ENCODE peak calls at places on chromosomes 13 and 19, in six cellular contexts. G is neuronal stem cell, B is mesenchymal stem cell, Y is IMR-90, M is mesendoderm, T is H1. E is an unnamed sample.

GRCh38 chr13:46535822-46536221 is 17.1 kb upstream of the LRCH1 start:
- DNase-seq in G (no peak), B (no peak), Y (peak; percentile 10), M (no peak), T (no peak), E (no peak)

GRCh38 chr13:33487575-33488243 is 202.2 kb upstream of the STARD13 start:
- DNase-seq in G (no peak), B (peak; percentile 56), Y (peak; percentile 65), M (peak; percentile 74), T (no peak), E (peak; percentile 60)

GRCh38 chr19:35468637-35469036 is 20.6 kb downstream of the FFAR2 start:
- DNase-seq in G (no peak), B (peak; percentile 33), Y (no peak), M (peak; percentile 81), T (no peak), E (peak; percentile 27)

GRCh38 chr13:60273971-60274370 is 110.2 kb upstream of the DIAPH3 start:
- DNase-seq in G (no peak), B (no peak), Y (no peak), M (no peak), T (no peak), E (peak; percentile 62)

GRCh38 chr19:10936661-10937084 is 8.1 kb downstream of the TIMM29 start:
- DNase-seq in G (peak; percentile 80), B (peak; percentile 85), Y (peak; percentile 81), M (peak; percentile 91), T (no peak), E (peak; percentile 93)

GRCh38 chr13:106473174-106473573 is 62.3 kb downstream of the EFNB2 start:
- DNase-seq in G (no peak), B (no peak), Y (no peak), M (peak; percentile 29), T (no peak), E (peak; percentile 51)

GRCh38 chr13:81821259-81821658 is 1480.3 kb upstream of the SPRY2 start:
- DNase-seq in G (no peak), B (no peak), Y (no peak), M (no peak), T (no peak), E (no peak)

GRCh38 chr19:1884291-1884718 is 991 bp downstream of the ABHD17A start:
- DNase-seq in G (no peak), B (no peak), Y (no peak), M (no peak), T (no peak), E (no peak)

GRCh38 chr13:43411741-43412140 is 375.0 kb downstream of the ENOX1 start:
- DNase-seq in G (no peak), B (no peak), Y (peak; percentile 23), M (no peak), T (no peak), E (no peak)

GRCh38 chr19:19528721-19529490 is at the start of gene YJEFN3:
- DNase-seq in G (no peak), B (no peak), Y (peak; percentile 19), M (no peak), T (no peak), E (peak; percentile 19)

GRCh38 chr19:46746281-46746965 is at the start of gene STRN4:
- DNase-seq in G (peak; percentile 47), B (peak; percentile 46), Y (no peak), M (peak; percentile 40), T (no peak), E (no peak)

GRCh38 chr13:44758595-44759221 is 182.6 kb upstream of the TSC22D1 start:
- DNase-seq in G (no peak), B (peak; percentile 91), Y (peak; percentile 98), M (no peak), T (no peak), E (peak; percentile 84)

GRCh38 chr13:76637651-76638111 is 248.5 kb downstream of the KCTD12 start:
- DNase-seq in G (no peak), B (no peak), Y (peak; percentile 1), M (no peak), T (no peak), E (no peak)

GRCh38 chr19:55579766-55580621 is 654 bp downstream of the ZNF579 start:
- DNase-seq in G (no peak), B (peak; percentile 63), Y (peak; percentile 41), M (peak; percentile 63), T (no peak), E (no peak)

GRCh38 chr19:11377237-11377636 is 2.8 kb downstream of the SWSAP1 start:
- DNase-seq in G (no peak), B (peak; percentile 78), Y (peak; percentile 94), M (no peak), T (no peak), E (no peak)

GRCh38 chr19:10100163-10100785 is 2.2 kb downstream of the ANGPTL6 start:
- DNase-seq in G (no peak), B (no peak), Y (no peak), M (no peak), T (no peak), E (no peak)

GRCh38 chr19:34649886-34650543 is 26.9 kb downstream of the SCGB2B2 start:
- DNase-seq in G (no peak), B (no peak), Y (no peak), M (no peak), T (no peak), E (no peak)

GRCh38 chr19:35144600-35145436 is 1.8 kb downstream of the FXYD7 start:
- DNase-seq in G (no peak), B (no peak), Y (no peak), M (peak; percentile 93), T (no peak), E (peak; percentile 70)

GRCh38 chr13:113324336-113324882 is 27.4 kb downstream of the LAMP1 start:
- DNase-seq in G (no peak), B (no peak), Y (no peak), M (no peak), T (no peak), E (no peak)

GRCh38 chr13:62781866-62782265 is 1366.2 kb upstream of the PCDH20 start:
- DNase-seq in G (no peak), B (no peak), Y (peak; percentile 66), M (no peak), T (no peak), E (no peak)

GRCh38 chr13:69264362-69265334 is 843.0 kb upstream of the ATXN8OS start:
- DNase-seq in G (no peak), B (no peak), Y (no peak), M (peak; percentile 3), T (no peak), E (no peak)

GRCh38 chr19:38731654-38732301 is 12.5 kb downstream of the CAPN12 start:
- DNase-seq in G (no peak), B (no peak), Y (no peak), M (no peak), T (no peak), E (peak; percentile 24)

GRCh38 chr13:112615391-112615790 is 27.4 kb upstream of the TUBGCP3 start:
- DNase-seq in G (no peak), B (no peak), Y (no peak), M (no peak), T (no peak), E (peak; percentile 17)

GRCh38 chr19:18629166-18630088 is 7.4 kb upstream of the KLHL26 start:
- DNase-seq in G (no peak), B (no peak), Y (no peak), M (no peak), T (no peak), E (no peak)

GRCh38 chr19:11152318-11153062 is 3.1 kb downstream of the SPC24 start:
- DNase-seq in G (no peak), B (peak; percentile 60), Y (peak; percentile 78), M (no peak), T (no peak), E (no peak)

GRCh38 chr13:100490692-100491091 is 97.9 kb downstream of the GGACT start:
- DNase-seq in G (no peak), B (no peak), Y (no peak), M (peak; percentile 89), T (no peak), E (no peak)

GRCh38 chr19:16078759-16079707 is 2.7 kb downstream of the TPM4 start:
- DNase-seq in G (no peak), B (peak; percentile 95), Y (peak; percentile 98), M (peak; percentile 76), T (no peak), E (peak; percentile 81)
- H3K4ac ChIP-seq in G (no peak overlapping the region), B (peak overlapping the region; percentile 92), Y (peak overlapping the region; percentile 98), M (peak overlapping the region; percentile 58), T (peak overlapping the region; percentile 21), E (peak overlapping the region; percentile 100)

GRCh38 chr13:107721436-107721835 is 493.9 kb downstream of the LIG4 start:
- DNase-seq in G (no peak), B (no peak), Y (no peak), M (no peak), T (no peak), E (no peak)
- H2AK5ac ChIP-seq in G (no peak overlapping the region), B (no peak overlapping the region), Y (no peak overlapping the region), M (no peak overlapping the region), T (no peak overlapping the region), E (no peak overlapping the region)

GRCh38 chr19:57812201-57812600 is 2.5 kb downstream of the ZNF552 start:
- DNase-seq in G (no peak), B (peak; percentile 18), Y (no peak), M (no peak), T (no peak), E (no peak)

GRCh38 chr19:57802269-57802668 is 12.4 kb downstream of the ZNF552 start:
- DNase-seq in G (no peak), B (no peak), Y (no peak), M (peak; percentile 60), T (no peak), E (no peak)

GRCh38 chr19:57803265-57803593 is 11.5 kb downstream of the ZNF552 start:
- DNase-seq in G (no peak), B (no peak), Y (no peak), M (no peak), T (no peak), E (no peak)

GRCh38 chr19:57803594-57804325 is 11.0 kb downstream of the ZNF552 start:
- DNase-seq in G (peak; percentile 91), B (peak; percentile 86), Y (peak; percentile 79), M (peak; percentile 96), T (no peak), E (peak; percentile 70)

GRCh38 chr19:57807541-57807940 is 7.2 kb downstream of the ZNF552 start:
- DNase-seq in G (no peak), B (peak; percentile 43), Y (no peak), M (no peak), T (no peak), E (peak; percentile 67)
- H3K36me3 ChIP-seq in G (peaks cover 60% of the 10 kb centered on the region), B (peaks cover 37% of the 10 kb centered on the region), Y (peaks cover 13% of the 10 kb centered on the region), M (peaks cover 5% of the 10 kb centered on the region), T (peaks cover 21% of the 10 kb centered on the region), E (peaks cover 34% of the 10 kb centered on the region)

GRCh38 chr19:43755256-43755801 is 567 bp upstream of the SMG9 start:
- DNase-seq in G (peak; percentile 58), B (peak; percentile 73), Y (peak; percentile 61), M (peak; percentile 67), T (no peak), E (peak; percentile 76)

GRCh38 chr19:43752287-43752875 is 2.4 kb downstream of the SMG9 start:
- DNase-seq in G (no peak), B (peak; percentile 19), Y (no peak), M (no peak), T (no peak), E (no peak)

GRCh38 chr19:43751466-43752220 is 3.1 kb downstream of the SMG9 start:
- DNase-seq in G (no peak), B (peak; percentile 47), Y (peak; percentile 74), M (no peak), T (no peak), E (no peak)

GRCh38 chr19:43754312-43754561 is 525 bp downstream of the SMG9 start:
- DNase-seq in G (no peak), B (no peak), Y (no peak), M (no peak), T (no peak), E (no peak)

GRCh38 chr19:43754562-43755255 is at the start of gene SMG9:
- DNase-seq in G (peak; percentile 99), B (peak; percentile 98), Y (peak; percentile 97), M (peak; percentile 98), T (peak; percentile 93), E (peak; percentile 98)
- H3K4ac ChIP-seq in G (no peak within 1 kb of the TSS), B (peak within 1 kb of the TSS; percentile 75), Y (peak within 1 kb of the TSS; percentile 97), M (peak within 1 kb of the TSS; percentile 98), T (peak within 1 kb of the TSS; percentile 97), E (peak within 1 kb of the TSS; percentile 96)